ENCODE peak calls at places on chromosomes 6 and 20, in nine cellular contexts. E, Z, U, L, H, F, N, T and S are unnamed samples.

GRCh38 chr20:9945406-9945805 is 89.4 kb upstream of the ANKEF1 start:
- DNase-seq in Z (no peak), U (no peak), H (no peak), T (peak; percentile 40), L (no peak), E (no peak), F (no peak), N (no peak), S (no peak)

GRCh38 chr6:32153252-32153834 is 598 bp upstream of the PPT2 start:
- DNase-seq in T (peak; percentile 40), H (peak; percentile 41), E (no peak), Z (no peak), L (no peak), U (no peak), F (no peak), N (peak; percentile 46), S (no peak)

GRCh38 chr6:2029130-2029794 is 216.1 kb downstream of the GMDS start:
- DNase-seq in H (no peak), U (no peak), N (no peak), Z (no peak), E (no peak), T (no peak), F (no peak), L (no peak), S (no peak)

GRCh38 chr6:26329763-26330511 is 35.1 kb upstream of the BTN3A2 start:
- DNase-seq in Z (no peak), H (no peak), U (no peak), L (peak; percentile 36), N (no peak), T (peak; percentile 64), F (peak; percentile 81), E (peak; percentile 51), S (no peak)

GRCh38 chr20:63101781-63102719 is 95.3 kb upstream of the BHLHE23 start:
- DNase-seq in F (peak; percentile 73), U (peak; percentile 42), E (peak; percentile 44), N (peak; percentile 60), T (peak; percentile 56), Z (no peak), H (peak; percentile 49), L (peak; percentile 49), S (no peak)

GRCh38 chr6:73285674-73286283 is 22.8 kb upstream of the KHDC1 start:
- DNase-seq in F (peak; percentile 33), N (no peak), U (peak; percentile 52), Z (no peak), L (no peak), H (no peak), E (no peak), T (peak; percentile 65), S (no peak)

GRCh38 chr6:116866281-116866871 is 10.7 kb upstream of the RFX6 start:
- DNase-seq in N (no peak), H (no peak), T (peak; percentile 2), F (peak; percentile 40), U (no peak), L (no peak), E (no peak), Z (no peak), S (no peak)

GRCh38 chr6:63635165-63635562 is 438 bp upstream of the PHF3 start:
- DNase-seq in E (no peak), L (peak; percentile 1), H (no peak), N (no peak), Z (no peak), T (peak; percentile 1), U (no peak), F (no peak), S (no peak)

GRCh38 chr6:73704260-73704659 is 8.3 kb downstream of the CD109 start:
- DNase-seq in Z (peak; percentile 98), N (no peak), H (no peak), L (no peak), T (peak; percentile 98), F (peak; percentile 53), E (no peak), U (no peak), S (no peak)